ENCODE peak calls at places on chromosome 15, in five cellular contexts. M is neuronal stem cell; Y is naive thymus-derived CD4-positive, alpha-beta T cell; I is tibial nerve; O is cardiac muscle cell. P is an unnamed sample. For H3K4me1, the result is how much of the 10 kb centered on the place peaks cover.

GRCh38 chr15:80455051-80455648 is 51.0 kb downstream of the ARNT2 start:
- DNase-seq in M (no peak), Y (no peak), I (no peak), O (peak), P (no peak)

GRCh38 chr15:39205081-39205480 is 375.8 kb upstream of the THBS1 start:
- DNase-seq in M (no peak), Y (no peak), I (no peak), O (no peak), P (no peak)

GRCh38 chr15:47620960-47621681 is 96.2 kb upstream of the SEMA6D start:
- DNase-seq in M (no peak), Y (no peak), I (no peak), O (no peak), P (no peak)

GRCh38 chr15:86743283-86743903 is 663.7 kb downstream of the AGBL1 start:
- DNase-seq in M (peak), Y (peak), I (no peak), O (no peak), P (no peak)

GRCh38 chr15:47185222-47185800 is 532.0 kb upstream of the SEMA6D start:
- DNase-seq in M (no peak), Y (no peak), I (no peak), O (peak), P (no peak)

GRCh38 chr15:70576683-70577082 is 186.7 kb downstream of the UACA start:
- DNase-seq in M (no peak), Y (no peak), I (no peak), O (no peak), P (no peak)

GRCh38 chr15:36432162-36432561 is 147.3 kb upstream of the CDIN1 start:
- DNase-seq in M (no peak), Y (no peak), I (no peak), O (no peak), P (no peak)

GRCh38 chr15:82864967-82865366 is 55.5 kb downstream of the WHAMM start:
- DNase-seq in M (no peak), Y (no peak), I (no peak), O (no peak), P (no peak)

GRCh38 chr15:62112616-62113593 is 46.1 kb downstream of the C2CD4A start:
- DNase-seq in M (no peak), Y (no peak), I (no peak), O (peak), P (no peak)

GRCh38 chr15:89112341-89112971 is 24.2 kb downstream of the ABHD2 start:
- DNase-seq in M (no peak), Y (no peak), I (no peak), O (peak), P (peak)

GRCh38 chr15:73965730-73966103 is 26.4 kb downstream of the STOML1 start:
- DNase-seq in M (no peak), Y (peak), I (no peak), O (no peak), P (no peak)

GRCh38 chr15:101042320-101042719 is 123.2 kb downstream of the LRRK1 start:
- DNase-seq in M (no peak), Y (no peak), I (no peak), O (no peak), P (no peak)

GRCh38 chr15:51401872-51402517 is 60.5 kb downstream of the GLDN start:
- DNase-seq in M (peak), Y (no peak), I (no peak), O (peak), P (peak)

GRCh38 chr15:66614456-66615174 is 48.8 kb upstream of the LCTL start:
- DNase-seq in M (no peak), Y (no peak), I (no peak), O (no peak), P (no peak)

GRCh38 chr15:47736123-47736786 is 18.9 kb downstream of the SEMA6D start:
- DNase-seq in M (no peak), Y (no peak), I (no peak), O (no peak), P (no peak)

GRCh38 chr15:77354064-77354463 is 65.8 kb downstream of the PEAK1 start:
- DNase-seq in M (no peak), Y (no peak), I (no peak), O (no peak), P (no peak)

GRCh38 chr15:59307164-59307535 is 65.5 kb downstream of the MYO1E start:
- DNase-seq in M (no peak), Y (no peak), I (no peak), O (no peak), P (no peak)

GRCh38 chr15:73994912-73995622 is 551 bp downstream of the PML start:
- DNase-seq in M (no peak), Y (peak), I (no peak), O (peak), P (peak)

GRCh38 chr15:31326729-31327673 is at the start of gene KLF13:
- DNase-seq in M (no peak), Y (peak), I (peak), O (peak), P (no peak)

DNA sequence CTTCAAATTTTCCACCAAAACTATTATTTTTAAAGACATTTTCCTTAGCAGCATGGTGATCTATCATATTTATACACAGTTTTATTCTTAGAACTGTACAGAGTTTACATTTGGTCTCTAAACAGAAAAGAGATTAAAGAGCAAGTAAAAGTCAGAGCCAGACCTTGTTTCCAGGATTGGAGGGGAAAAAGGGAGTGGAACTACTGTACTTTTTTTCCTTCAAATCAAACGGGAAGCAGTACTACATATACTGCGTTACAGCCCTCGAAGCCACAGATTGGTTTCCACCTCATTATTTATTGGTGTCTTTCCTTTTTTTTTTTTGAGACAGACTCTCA is 6.6 kb downstream of the TJP1 start:
- DNase-seq in M (no peak), Y (no peak), I (no peak), O (no peak), P (no peak)
- H3K4me1 ChIP-seq in M (under half), Y (under half), I (under half), O (under half), P (under half)

GRCh38 chr15:85606721-85607120 is 188.0 kb downstream of the KLHL25 start:
- DNase-seq in M (no peak), Y (no peak), I (no peak), O (no peak), P (no peak)
- H3K27ac ChIP-seq in M (no peak), Y (no peak), I (no peak), O (no peak), P (peak)

GRCh38 chr15:56339594-56339993 is 25.6 kb upstream of the TEX9 start:
- DNase-seq in M (no peak), Y (no peak), I (no peak), O (peak), P (no peak)

GRCh38 chr15:56346414-56346813 is 18.8 kb upstream of the TEX9 start:
- DNase-seq in M (no peak), Y (no peak), I (no peak), O (no peak), P (no peak)

GRCh38 chr15:56341201-56341600 is 24.0 kb upstream of the TEX9 start:
- DNase-seq in M (no peak), Y (no peak), I (no peak), O (no peak), P (no peak)

GRCh38 chr15:56343879-56344278 is 21.3 kb upstream of the TEX9 start:
- DNase-seq in M (no peak), Y (no peak), I (no peak), O (no peak), P (no peak)

GRCh38 chr15:56342653-56343052 is 22.6 kb upstream of the TEX9 start:
- DNase-seq in M (no peak), Y (no peak), I (no peak), O (peak), P (no peak)
- H3K4me3 ChIP-seq in M (no peak), Y (no peak), I (no peak), O (no peak), P (no peak)

GRCh38 chr15:68031406-68031805 is 22.7 kb upstream of the PIAS1 start:
- DNase-seq in M (no peak), Y (no peak), I (no peak), O (peak), P (no peak)
- H3K4me1 ChIP-seq in M (under half), Y (under half), I (under half), O (under half), P (under half)

DNA sequence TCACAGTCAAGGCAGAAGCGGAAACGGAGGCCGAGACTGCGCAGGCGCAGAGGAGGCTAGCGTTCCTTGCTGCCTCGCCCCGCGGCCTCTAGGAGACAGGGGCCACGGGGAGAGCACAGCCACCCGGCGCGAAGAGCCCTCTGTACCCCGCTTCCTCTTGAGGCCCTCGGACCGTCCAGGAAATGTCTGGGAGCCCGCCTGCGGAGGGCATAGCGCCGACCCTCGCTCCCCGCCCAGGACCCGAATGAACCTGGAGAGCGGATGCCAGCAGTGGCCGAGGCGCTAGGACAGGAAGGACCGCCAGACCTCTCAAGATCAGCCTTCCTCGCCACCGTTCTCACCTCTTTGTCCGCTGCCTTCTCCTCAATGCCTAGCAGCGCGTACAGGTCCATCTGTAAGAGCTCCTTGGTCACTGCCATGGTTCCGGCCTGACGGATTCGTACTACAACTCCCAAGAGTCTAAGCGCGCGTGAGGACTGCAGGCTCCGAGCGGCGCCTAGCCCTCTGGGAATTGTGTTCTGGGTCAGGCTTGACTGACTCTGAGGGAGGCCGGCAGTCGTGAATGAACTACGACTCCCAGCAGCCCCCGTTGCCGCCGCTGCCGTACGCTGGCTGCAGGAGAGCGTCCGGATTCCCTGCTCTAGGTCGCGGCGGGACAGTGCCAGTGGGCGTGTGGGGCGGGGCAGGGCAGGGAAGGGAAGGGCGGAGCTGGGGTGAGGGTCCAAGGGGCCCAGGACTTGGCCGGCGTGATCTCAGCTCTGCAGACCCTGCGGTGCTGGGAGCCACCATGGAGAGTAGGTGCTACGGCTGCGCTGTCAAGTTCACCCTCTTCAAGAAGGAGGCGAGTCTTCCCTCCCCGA is at the start of the genes DNAJC17 and ZFYVE19:
- DNase-seq in M (peak), Y (peak), I (peak), O (peak), P (peak)
- H3K27ac ChIP-seq in M (no peak), Y (peak), I (peak), O (peak), P (peak)

DNA sequence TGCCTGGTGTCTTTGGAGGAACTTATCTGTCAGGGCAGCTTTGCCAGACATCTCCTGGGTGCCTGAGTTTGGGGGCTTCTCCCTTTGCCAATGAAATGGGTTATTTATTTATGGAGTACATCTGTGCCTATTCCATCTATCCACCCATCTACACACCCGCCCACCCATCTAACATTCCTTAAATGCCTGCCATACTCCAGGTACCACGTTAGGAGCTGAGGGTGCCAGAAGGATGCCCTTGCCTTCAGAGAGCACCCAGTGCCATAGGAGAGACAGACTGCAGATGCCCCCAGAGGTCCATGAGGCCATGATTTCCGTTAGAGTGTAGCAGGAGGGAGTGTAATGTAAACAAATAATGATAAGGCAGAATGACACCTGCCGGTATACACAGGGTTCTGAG is 21.8 kb upstream of the KIF23 start:
- DNase-seq in M (no peak), Y (no peak), I (no peak), O (no peak), P (no peak)
- H3K4me3 ChIP-seq in M (no peak), Y (no peak), I (no peak), O (no peak), P (no peak)

GRCh38 chr15:92801774-92802464 is 98.2 kb upstream of the CHD2 start:
- DNase-seq in M (no peak), Y (no peak), I (peak), O (peak), P (peak)

GRCh38 chr15:92805080-92805708 is 94.9 kb upstream of the CHD2 start:
- DNase-seq in M (no peak), Y (no peak), I (no peak), O (no peak), P (no peak)

GRCh38 chr15:92803852-92804609 is 96.1 kb upstream of the CHD2 start:
- DNase-seq in M (no peak), Y (no peak), I (peak), O (peak), P (peak)

GRCh38 chr15:92801412-92801773 is 98.7 kb upstream of the CHD2 start:
- DNase-seq in M (no peak), Y (no peak), I (no peak), O (peak), P (no peak)

GRCh38 chr15:92803536-92803851 is 96.6 kb upstream of the CHD2 start:
- DNase-seq in M (no peak), Y (no peak), I (no peak), O (no peak), P (no peak)
- H3K4me1 ChIP-seq in M (under half), Y (under half), I (under half), O (under half), P (under half)

P was measured in aorta.